ENCODE peak calls at places on chromosomes 3 and 15, in four cellular contexts. C is mammary epithelial cell, R is psoas muscle, M is fibroblast of pulmonary artery. T is an unnamed sample.

GRCh38 chr3:41836360-41837134 is 125.4 kb downstream of the ULK4 start:
- DNase-seq in C (no peak), R (no peak), M (no peak), T (no peak)

GRCh38 chr3:32325957-32326356 is 65.7 kb upstream of the CMTM7 start:
- DNase-seq in C (peak), R (no peak), M (no peak), T (peak)

GRCh38 chr15:84929795-84930371 is 45.4 kb downstream of the SLC28A1 start:
- DNase-seq in C (peak), R (no peak), M (no peak), T (no peak)

GRCh38 chr3:160140756-160141155 is 84.5 kb upstream of the C3orf80 start:
- DNase-seq in C (no peak), R (no peak), M (no peak), T (no peak)

GRCh38 chr15:80823995-80824394 is 44.8 kb downstream of the CEMIP start:
- DNase-seq in C (no peak), R (no peak), M (no peak), T (no peak)

GRCh38 chr15:90891346-90891949 is 7.1 kb downstream of the FES start:
- DNase-seq in C (no peak), R (no peak), M (no peak), T (no peak)

GRCh38 chr3:123780656-123781055 is 103.5 kb downstream of the MYLK start:
- DNase-seq in C (peak), R (no peak), M (no peak), T (no peak)

GRCh38 chr3:17025594-17026139 is 140.9 kb downstream of the PLCL2 start:
- DNase-seq in C (no peak), R (no peak), M (no peak), T (no peak)

GRCh38 chr3:195297446-195297845 is 26.5 kb upstream of the XXYLT1 start:
- DNase-seq in C (no peak), R (no peak), M (no peak), T (no peak)

GRCh38 chr3:9499455-9500107 is 54.0 kb downstream of the LHFPL4 start:
- DNase-seq in C (no peak), R (no peak), M (no peak), T (no peak)

GRCh38 chr3:143697975-143698374 is 150.3 kb downstream of the SLC9A9 start:
- DNase-seq in C (peak), R (no peak), M (no peak), T (no peak)

GRCh38 chr3:188978772-188979171 is 193.0 kb upstream of the TPRG1 start:
- DNase-seq in C (no peak), R (no peak), M (peak), T (peak)

GRCh38 chr3:73625124-73625665 is 454 bp upstream of the PDZRN3 start:
- DNase-seq in C (no peak), R (peak), M (peak), T (peak)

GRCh38 chr3:64190517-64191515 is 34.5 kb downstream of the PRICKLE2 start:
- DNase-seq in C (peak), R (no peak), M (peak), T (peak)

GRCh38 chr15:49978171-49978570 is 140.9 kb downstream of the ATP8B4 start:
- DNase-seq in C (no peak), R (no peak), M (no peak), T (no peak)

GRCh38 chr15:73246898-73247297 is 121.9 kb downstream of the HCN4 start:
- DNase-seq in C (no peak), R (no peak), M (no peak), T (no peak)

GRCh38 chr3:184780981-184781515 is 30.9 kb upstream of the VPS8 start:
- DNase-seq in C (no peak), R (peak), M (no peak), T (no peak)

GRCh38 chr15:41873711-41874110 is 20.1 kb downstream of the SPTBN5 start:
- DNase-seq in C (no peak), R (no peak), M (no peak), T (no peak)

GRCh38 chr15:77027111-77027696 is 32.3 kb downstream of the PSTPIP1 start:
- DNase-seq in C (no peak), R (peak), M (no peak), T (no peak)

GRCh38 chr15:101240364-101240763 is 11.5 kb downstream of the CHSY1 start:
- DNase-seq in C (no peak), R (no peak), M (peak), T (peak)

GRCh38 chr3:178083906-178084823 is 452.1 kb upstream of the KCNMB2 start:
- DNase-seq in C (no peak), R (no peak), M (peak), T (no peak)

GRCh38 chr3:45309876-45310275 is 78.5 kb upstream of the LARS2 start:
- DNase-seq in C (no peak), R (no peak), M (no peak), T (no peak)

GRCh38 chr15:65868546-65869126 is 655 bp upstream of the RAB11A start:
- DNase-seq in C (no peak), R (no peak), M (no peak), T (no peak)

GRCh38 chr15:100224206-100225185 is 117.3 kb downstream of the ADAMTS17 start:
- DNase-seq in C (peak), R (no peak), M (no peak), T (no peak)

GRCh38 chr3:62833538-62833937 is 41.7 kb downstream of the CADPS start:
- DNase-seq in C (no peak), R (no peak), M (no peak), T (peak)

GRCh38 chr15:41841131-41841530 is 2.5 kb downstream of the PLA2G4B start:
- DNase-seq in C (no peak), R (no peak), M (no peak), T (no peak)

GRCh38 chr3:141487419-141488345 is 855 bp downstream of the RASA2 start:
- DNase-seq in C (peak), R (peak), M (peak), T (peak)

GRCh38 chr3:14144423-14145075 is 19.7 kb downstream of the TMEM43 start:
- DNase-seq in C (peak), R (no peak), M (peak), T (peak)

GRCh38 chr3:184334470-184335158 is 2.8 kb upstream of the FAM131A start:
- DNase-seq in C (peak), R (peak), M (peak), T (peak)

GRCh38 chr3:98027084-98027445 is 8.1 kb downstream of the GABRR3 start:
- DNase-seq in C (no peak), R (no peak), M (peak), T (no peak)

GRCh38 chr3:64377942-64378341 is 152.7 kb upstream of the PRICKLE2 start:
- DNase-seq in C (no peak), R (no peak), M (no peak), T (no peak)

GRCh38 chr3:191499307-191500125 is 38.6 kb downstream of the PYDC2 start:
- DNase-seq in C (peak), R (peak), M (peak), T (peak)

GRCh38 chr15:75651810-75652543 is 4.3 kb downstream of the SNX33 start:
- DNase-seq in C (no peak), R (peak), M (no peak), T (no peak)

GRCh38 chr3:157204431-157204830 is 44.5 kb upstream of the CCNL1 start:
- DNase-seq in C (peak), R (no peak), M (peak), T (peak)
- TF ChIP-seq CTCF in C (peak), R (peak), M (peak), T (peak)

GRCh38 chr3:66809579-66809958 is 188.5 kb upstream of the KBTBD8 start:
- DNase-seq in C (no peak), R (no peak), M (no peak), T (no peak)
- H3K4me3 ChIP-seq in C (no peak), R (no peak), M (no peak), T (no peak)

GRCh38 chr3:60953406-60953805 is 297.8 kb downstream of the FHIT start:
- DNase-seq in C (no peak), R (no peak), M (peak), T (peak)

GRCh38 chr3:60949146-60949545 is 302.1 kb downstream of the FHIT start:
- DNase-seq in C (no peak), R (no peak), M (no peak), T (no peak)

GRCh38 chr3:60954049-60954448 is 297.2 kb downstream of the FHIT start:
- DNase-seq in C (no peak), R (no peak), M (no peak), T (peak)

DNA sequence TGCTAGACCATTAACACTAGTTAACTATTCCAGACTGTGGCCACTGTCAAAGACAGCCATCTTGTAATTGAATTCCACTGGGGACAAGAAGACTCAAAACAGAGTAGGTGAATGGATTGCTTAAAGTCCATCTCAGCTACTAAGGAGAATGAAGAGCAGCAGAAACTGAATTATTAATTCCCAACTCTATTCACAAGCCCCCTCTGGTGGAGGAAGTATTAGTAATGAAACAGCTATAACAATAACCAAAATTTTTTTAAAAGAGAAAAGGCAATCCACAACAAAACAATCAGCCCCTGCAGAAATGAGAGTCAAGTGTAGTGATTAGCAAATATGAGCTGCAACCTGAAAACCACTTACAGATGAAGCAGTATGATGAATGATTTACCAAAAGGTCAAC is 302.8 kb downstream of the FHIT start:
- DNase-seq in C (peak), R (no peak), M (peak), T (no peak)
- TF ChIP-seq CTCF in C (no peak), R (no peak), M (no peak), T (peak)

GRCh38 chr3:96814581-96815567 is at the start of gene EPHA6:
- DNase-seq in C (no peak), R (peak), M (no peak), T (peak)
- H3K4me3 ChIP-seq in C (peak), R (peak), M (peak), T (peak)

GRCh38 chr15:46636220-46636619 is 1001.4 kb downstream of the SQOR start:
- DNase-seq in C (no peak), R (no peak), M (no peak), T (no peak)
- TF ChIP-seq CTCF in C (no peak), R (no peak), M (no peak), T (no peak)

GRCh38 chr3:129003578-129004112 is 2.5 kb downstream of the EFCC1 start:
- DNase-seq in C (peak), R (no peak), M (no peak), T (no peak)
- H3K4me3 ChIP-seq in C (no peak), R (no peak), M (no peak), T (no peak)

T was measured in foreskin fibroblast.